ENCODE peak calls at places on chromosomes 12 and 14, in ten cellular contexts. One of them, this sample, is unnamed.

GRCh38 chr14:33897382-33897781 is 53.5 kb downstream of the EGLN3 start:
- DNase-seq in H9: no peak
- DNase-seq in heart right ventricle: no peak
- DNase-seq in SK-N-MC: no peak
- DNase-seq in mucosa of descending colon: no peak
- DNase-seq in HAP-1: no peak
- DNase-seq in fibroblast of lung: no peak
- DNase-seq in CD8-positive, alpha-beta memory T cell: no peak
- DNase-seq in stomach: no peak
- DNase-seq in psoas muscle: no peak
- DNase-seq in this sample: no peak

GRCh38 chr12:7645395-7646177 is 20.1 kb downstream of the APOBEC1 start:
- DNase-seq in H9: peak; percentile 47
- DNase-seq in heart right ventricle: no peak
- DNase-seq in SK-N-MC: peak; percentile 22
- DNase-seq in mucosa of descending colon: peak; percentile 47
- DNase-seq in HAP-1: peak; percentile 52
- DNase-seq in fibroblast of lung: peak; percentile 46
- DNase-seq in CD8-positive, alpha-beta memory T cell: no peak
- DNase-seq in stomach: no peak
- DNase-seq in psoas muscle: no peak
- DNase-seq in this sample: peak; percentile 15

GRCh38 chr12:10559241-10559640 is 53.6 kb downstream of the EIF2S3B start:
- DNase-seq in H9: no peak
- DNase-seq in heart right ventricle: no peak
- DNase-seq in SK-N-MC: no peak
- DNase-seq in mucosa of descending colon: no peak
- DNase-seq in HAP-1: no peak
- DNase-seq in fibroblast of lung: no peak
- DNase-seq in CD8-positive, alpha-beta memory T cell: peak; percentile 27
- DNase-seq in stomach: no peak
- DNase-seq in psoas muscle: no peak
- DNase-seq in this sample: no peak

GRCh38 chr14:91416744-91417133 is 881 bp downstream of the CCDC88C start:
- DNase-seq in H9: no peak
- DNase-seq in heart right ventricle: no peak
- DNase-seq in SK-N-MC: no peak
- DNase-seq in mucosa of descending colon: peak; percentile 57
- DNase-seq in HAP-1: peak; percentile 55
- DNase-seq in fibroblast of lung: no peak
- DNase-seq in CD8-positive, alpha-beta memory T cell: no peak
- DNase-seq in stomach: peak; percentile 47
- DNase-seq in psoas muscle: no peak
- DNase-seq in this sample: no peak

GRCh38 chr14:75514673-75515630 is 7.3 kb upstream of the BATF start:
- DNase-seq in H9: peak; percentile 67
- DNase-seq in heart right ventricle: no peak
- DNase-seq in SK-N-MC: no peak
- DNase-seq in mucosa of descending colon: peak; percentile 29
- DNase-seq in HAP-1: no peak
- DNase-seq in fibroblast of lung: peak; percentile 41
- DNase-seq in CD8-positive, alpha-beta memory T cell: peak; percentile 44
- DNase-seq in stomach: no peak
- DNase-seq in psoas muscle: peak; percentile 29
- DNase-seq in this sample: peak; percentile 40

GRCh38 chr12:4870423-4870822 is 39.3 kb upstream of the KCNA1 start:
- DNase-seq in H9: no peak
- DNase-seq in heart right ventricle: no peak
- DNase-seq in SK-N-MC: no peak
- DNase-seq in mucosa of descending colon: no peak
- DNase-seq in HAP-1: no peak
- DNase-seq in fibroblast of lung: no peak
- DNase-seq in CD8-positive, alpha-beta memory T cell: no peak
- DNase-seq in stomach: no peak
- DNase-seq in psoas muscle: no peak
- DNase-seq in this sample: no peak

GRCh38 chr12:59119676-59120075 is 199.4 kb upstream of the LRIG3 start:
- DNase-seq in H9: no peak
- DNase-seq in heart right ventricle: no peak
- DNase-seq in SK-N-MC: no peak
- DNase-seq in mucosa of descending colon: no peak
- DNase-seq in HAP-1: no peak
- DNase-seq in fibroblast of lung: peak; percentile 19
- DNase-seq in CD8-positive, alpha-beta memory T cell: no peak
- DNase-seq in stomach: no peak
- DNase-seq in psoas muscle: no peak
- DNase-seq in this sample: no peak

GRCh38 chr12:50536831-50537537 is 32.2 kb downstream of the DIP2B start:
- DNase-seq in H9: no peak
- DNase-seq in heart right ventricle: no peak
- DNase-seq in SK-N-MC: no peak
- DNase-seq in mucosa of descending colon: no peak
- DNase-seq in HAP-1: no peak
- DNase-seq in fibroblast of lung: no peak
- DNase-seq in CD8-positive, alpha-beta memory T cell: no peak
- DNase-seq in stomach: no peak
- DNase-seq in psoas muscle: no peak
- DNase-seq in this sample: no peak

GRCh38 chr12:132772551-132772950 is 10.9 kb upstream of the ANKLE2 start:
- DNase-seq in H9: no peak
- DNase-seq in heart right ventricle: no peak
- DNase-seq in SK-N-MC: no peak
- DNase-seq in mucosa of descending colon: no peak
- DNase-seq in HAP-1: no peak
- DNase-seq in fibroblast of lung: no peak
- DNase-seq in CD8-positive, alpha-beta memory T cell: no peak
- DNase-seq in stomach: peak; percentile 34
- DNase-seq in psoas muscle: no peak
- DNase-seq in this sample: no peak

GRCh38 chr14:75223664-75224154 is 47.3 kb upstream of the TMED10 start:
- DNase-seq in H9: peak; percentile 52
- DNase-seq in heart right ventricle: peak; percentile 64
- DNase-seq in SK-N-MC: no peak
- DNase-seq in mucosa of descending colon: peak; percentile 53
- DNase-seq in HAP-1: peak; percentile 60
- DNase-seq in fibroblast of lung: no peak
- DNase-seq in CD8-positive, alpha-beta memory T cell: no peak
- DNase-seq in stomach: no peak
- DNase-seq in psoas muscle: no peak
- DNase-seq in this sample: no peak

GRCh38 chr12:123367511-123367910 is 2.9 kb upstream of the SBNO1 start:
- DNase-seq in H9: no peak
- DNase-seq in heart right ventricle: no peak
- DNase-seq in SK-N-MC: no peak
- DNase-seq in mucosa of descending colon: no peak
- DNase-seq in HAP-1: no peak
- DNase-seq in fibroblast of lung: no peak
- DNase-seq in CD8-positive, alpha-beta memory T cell: no peak
- DNase-seq in stomach: no peak
- DNase-seq in psoas muscle: no peak
- DNase-seq in this sample: no peak

GRCh38 chr12:62764251-62764650 is 170.7 kb downstream of the PPM1H start:
- DNase-seq in H9: no peak
- DNase-seq in heart right ventricle: no peak
- DNase-seq in SK-N-MC: no peak
- DNase-seq in mucosa of descending colon: no peak
- DNase-seq in HAP-1: no peak
- DNase-seq in fibroblast of lung: peak; percentile 22
- DNase-seq in CD8-positive, alpha-beta memory T cell: no peak
- DNase-seq in stomach: no peak
- DNase-seq in psoas muscle: no peak
- DNase-seq in this sample: no peak

GRCh38 chr14:80269338-80269935 is 58.1 kb upstream of the DIO2 start:
- DNase-seq in H9: no peak
- DNase-seq in heart right ventricle: no peak
- DNase-seq in SK-N-MC: no peak
- DNase-seq in mucosa of descending colon: no peak
- DNase-seq in HAP-1: no peak
- DNase-seq in fibroblast of lung: peak; percentile 14
- DNase-seq in CD8-positive, alpha-beta memory T cell: no peak
- DNase-seq in stomach: no peak
- DNase-seq in psoas muscle: no peak
- DNase-seq in this sample: no peak

GRCh38 chr12:52186135-52186840 is 5.5 kb downstream of the KRT80 start:
- DNase-seq in H9: peak; percentile 65
- DNase-seq in heart right ventricle: no peak
- DNase-seq in SK-N-MC: no peak
- DNase-seq in mucosa of descending colon: no peak
- DNase-seq in HAP-1: no peak
- DNase-seq in fibroblast of lung: peak; percentile 73
- DNase-seq in CD8-positive, alpha-beta memory T cell: no peak
- DNase-seq in stomach: no peak
- DNase-seq in psoas muscle: no peak
- DNase-seq in this sample: no peak

GRCh38 chr12:29148958-29149690 is at the start of gene FAR2:
- DNase-seq in H9: peak; percentile 67
- DNase-seq in heart right ventricle: peak; percentile 49
- DNase-seq in SK-N-MC: no peak
- DNase-seq in mucosa of descending colon: peak; percentile 72
- DNase-seq in HAP-1: peak; percentile 78
- DNase-seq in fibroblast of lung: peak; percentile 32
- DNase-seq in CD8-positive, alpha-beta memory T cell: peak; percentile 30
- DNase-seq in stomach: peak; percentile 43
- DNase-seq in psoas muscle: peak; percentile 58
- DNase-seq in this sample: peak; percentile 57

GRCh38 chr12:23707270-23707669 is 242.2 kb downstream of the SOX5 start:
- DNase-seq in H9: no peak
- DNase-seq in heart right ventricle: no peak
- DNase-seq in SK-N-MC: no peak
- DNase-seq in mucosa of descending colon: no peak
- DNase-seq in HAP-1: no peak
- DNase-seq in fibroblast of lung: no peak
- DNase-seq in CD8-positive, alpha-beta memory T cell: no peak
- DNase-seq in stomach: no peak
- DNase-seq in psoas muscle: no peak
- DNase-seq in this sample: no peak

GRCh38 chr14:22888662-22889061 is 5.6 kb downstream of the REM2 start:
- DNase-seq in H9: no peak
- DNase-seq in heart right ventricle: no peak
- DNase-seq in SK-N-MC: no peak
- DNase-seq in mucosa of descending colon: no peak
- DNase-seq in HAP-1: no peak
- DNase-seq in fibroblast of lung: no peak
- DNase-seq in CD8-positive, alpha-beta memory T cell: no peak
- DNase-seq in stomach: no peak
- DNase-seq in psoas muscle: no peak
- DNase-seq in this sample: no peak

GRCh38 chr14:32330356-32331226 is 1.5 kb downstream of the AKAP6 start:
- DNase-seq in H9: no peak
- DNase-seq in heart right ventricle: no peak
- DNase-seq in SK-N-MC: no peak
- DNase-seq in mucosa of descending colon: peak; percentile 14
- DNase-seq in HAP-1: no peak
- DNase-seq in fibroblast of lung: no peak
- DNase-seq in CD8-positive, alpha-beta memory T cell: no peak
- DNase-seq in stomach: no peak
- DNase-seq in psoas muscle: no peak
- DNase-seq in this sample: no peak
- H3K9me3 ChIP-seq in H9: no peaks in the 10 kb centered on the region
- H3K9me3 ChIP-seq in heart right ventricle: no peaks in the 10 kb centered on the region
- H3K9me3 ChIP-seq in SK-N-MC: no peaks in the 10 kb centered on the region
- H3K9me3 ChIP-seq in mucosa of descending colon: no peaks in the 10 kb centered on the region
- H3K9me3 ChIP-seq in HAP-1: no peaks in the 10 kb centered on the region
- H3K9me3 ChIP-seq in fibroblast of lung: no peaks in the 10 kb centered on the region
- H3K9me3 ChIP-seq in CD8-positive, alpha-beta memory T cell: no peaks in the 10 kb centered on the region
- H3K9me3 ChIP-seq in stomach: peaks cover 4% of the 10 kb centered on the region
- H3K9me3 ChIP-seq in psoas muscle: no peaks in the 10 kb centered on the region
- H3K9me3 ChIP-seq in this sample: no peaks in the 10 kb centered on the region

GRCh38 chr14:19917955-19918518 is 2.4 kb upstream of the OR4K5 start:
- DNase-seq in H9: no peak
- DNase-seq in heart right ventricle: no peak
- DNase-seq in SK-N-MC: no peak
- DNase-seq in mucosa of descending colon: no peak
- DNase-seq in HAP-1: no peak
- DNase-seq in fibroblast of lung: no peak
- DNase-seq in CD8-positive, alpha-beta memory T cell: no peak
- DNase-seq in stomach: no peak
- DNase-seq in psoas muscle: no peak
- DNase-seq in this sample: no peak
- H3K9me3 ChIP-seq in H9: peaks cover 84% of the 10 kb centered on the region
- H3K9me3 ChIP-seq in heart right ventricle: no peaks in the 10 kb centered on the region
- H3K9me3 ChIP-seq in SK-N-MC: no peaks in the 10 kb centered on the region
- H3K9me3 ChIP-seq in mucosa of descending colon: peaks cover 45% of the 10 kb centered on the region
- H3K9me3 ChIP-seq in HAP-1: peaks cover 9% of the 10 kb centered on the region
- H3K9me3 ChIP-seq in fibroblast of lung: no peaks in the 10 kb centered on the region
- H3K9me3 ChIP-seq in CD8-positive, alpha-beta memory T cell: no peaks in the 10 kb centered on the region
- H3K9me3 ChIP-seq in stomach: no peaks in the 10 kb centered on the region
- H3K9me3 ChIP-seq in psoas muscle: no peaks in the 10 kb centered on the region
- H3K9me3 ChIP-seq in this sample: no peaks in the 10 kb centered on the region

GRCh38 chr14:26761532-26761931 is 163.7 kb upstream of the NOVA1 start:
- DNase-seq in H9: no peak
- DNase-seq in heart right ventricle: no peak
- DNase-seq in SK-N-MC: no peak
- DNase-seq in mucosa of descending colon: no peak
- DNase-seq in HAP-1: no peak
- DNase-seq in fibroblast of lung: no peak
- DNase-seq in CD8-positive, alpha-beta memory T cell: no peak
- DNase-seq in stomach: peak; percentile 26
- DNase-seq in psoas muscle: no peak
- DNase-seq in this sample: no peak
- H3K9me3 ChIP-seq in H9: no peaks in the 10 kb centered on the region
- H3K9me3 ChIP-seq in heart right ventricle: no peaks in the 10 kb centered on the region
- H3K9me3 ChIP-seq in SK-N-MC: no peaks in the 10 kb centered on the region
- H3K9me3 ChIP-seq in mucosa of descending colon: no peaks in the 10 kb centered on the region
- H3K9me3 ChIP-seq in HAP-1: no peaks in the 10 kb centered on the region
- H3K9me3 ChIP-seq in fibroblast of lung: no peaks in the 10 kb centered on the region
- H3K9me3 ChIP-seq in CD8-positive, alpha-beta memory T cell: no peaks in the 10 kb centered on the region
- H3K9me3 ChIP-seq in stomach: no peaks in the 10 kb centered on the region
- H3K9me3 ChIP-seq in psoas muscle: no peaks in the 10 kb centered on the region
- H3K9me3 ChIP-seq in this sample: no peaks in the 10 kb centered on the region

GRCh38 chr12:114408881-114409795 is 3.2 kb upstream of the TBX5 start:
- DNase-seq in H9: peak; percentile 71
- DNase-seq in heart right ventricle: peak; percentile 31
- DNase-seq in SK-N-MC: no peak
- DNase-seq in mucosa of descending colon: no peak
- DNase-seq in HAP-1: peak; percentile 62
- DNase-seq in fibroblast of lung: peak; percentile 87
- DNase-seq in CD8-positive, alpha-beta memory T cell: no peak
- DNase-seq in stomach: no peak
- DNase-seq in psoas muscle: peak; percentile 39
- DNase-seq in this sample: no peak
- H3K9me3 ChIP-seq in H9: no peaks in the 10 kb centered on the region
- H3K9me3 ChIP-seq in heart right ventricle: no peaks in the 10 kb centered on the region
- H3K9me3 ChIP-seq in SK-N-MC: no peaks in the 10 kb centered on the region
- H3K9me3 ChIP-seq in mucosa of descending colon: no peaks in the 10 kb centered on the region
- H3K9me3 ChIP-seq in HAP-1: no peaks in the 10 kb centered on the region
- H3K9me3 ChIP-seq in fibroblast of lung: no peaks in the 10 kb centered on the region
- H3K9me3 ChIP-seq in CD8-positive, alpha-beta memory T cell: no peaks in the 10 kb centered on the region
- H3K9me3 ChIP-seq in stomach: peaks cover 9% of the 10 kb centered on the region
- H3K9me3 ChIP-seq in psoas muscle: no peaks in the 10 kb centered on the region
- H3K9me3 ChIP-seq in this sample: no peaks in the 10 kb centered on the region